ENCODE peak calls at places on chromosome 19, in eight cellular contexts. Y is Peyer's patch, E is GDM1, Z is AG09309, S is cerebellar nuclear complex, D is HS-5, F is lower leg skin, L is cardiac fibroblast. V is an unnamed sample.

GRCh38 chr19:6849876-6850275 is 37.5 kb upstream of the ADGRE1 start:
- DNase-seq in Y (no peak), E (no peak), Z (no peak), S (no peak), D (no peak), F (no peak), L (peak; percentile 61), V (no peak)

GRCh38 chr19:18126097-18126496 is 26.9 kb upstream of the PIK3R2 start:
- DNase-seq in Y (no peak), E (no peak), Z (no peak), S (no peak), D (no peak), F (no peak), L (no peak), V (no peak)

GRCh38 chr19:46713781-46714522 is 3.0 kb downstream of the PRKD2 start:
- DNase-seq in Y (peak; percentile 97), E (peak; percentile 96), Z (peak; percentile 17), S (no peak), D (peak; percentile 54), F (peak; percentile 98), L (peak; percentile 91), V (peak; percentile 59)

GRCh38 chr19:44585371-44586141 is 27.8 kb upstream of the IGSF23 start:
- DNase-seq in Y (no peak), E (no peak), Z (peak; percentile 34), S (no peak), D (no peak), F (peak; percentile 32), L (peak; percentile 60), V (no peak)

GRCh38 chr19:38730470-38730730 is 13.9 kb downstream of the CAPN12 start:
- DNase-seq in Y (no peak), E (no peak), Z (no peak), S (no peak), D (no peak), F (no peak), L (no peak), V (no peak)

GRCh38 chr19:19529783-19530422 is 1.2 kb downstream of the YJEFN3 start:
- DNase-seq in Y (no peak), E (no peak), Z (no peak), S (no peak), D (no peak), F (no peak), L (no peak), V (no peak)

GRCh38 chr19:1663854-1664253 is 11.4 kb upstream of the TCF3 start:
- DNase-seq in Y (no peak), E (no peak), Z (no peak), S (no peak), D (no peak), F (no peak), L (no peak), V (peak; percentile 50)

GRCh38 chr19:17292301-17293074 is 10.7 kb downstream of the ABHD8 start:
- DNase-seq in Y (peak; percentile 84), E (peak; percentile 66), Z (no peak), S (no peak), D (peak; percentile 59), F (peak; percentile 93), L (peak; percentile 92), V (peak; percentile 77)

GRCh38 chr19:35773020-35773809 is 2.1 kb upstream of the ARHGAP33 start:
- DNase-seq in Y (no peak), E (no peak), Z (no peak), S (no peak), D (no peak), F (no peak), L (peak; percentile 42), V (no peak)

V was measured in naive B cell.